ENCODE peak calls at places on chromosomes 1 and 21, in six cellular contexts. W, B, O, D, R and L are unnamed samples.

GRCh38 chr1:40042337-40042736 is 1.8 kb downstream of the CAP1 start:
- DNase-seq in W (no peak), B (peak; percentile 71), O (no peak), D (no peak), R (no peak), L (no peak)

GRCh38 chr1:231827337-231828105 is 200.9 kb downstream of the DISC1 start:
- DNase-seq in W (no peak), B (peak; percentile 93), O (no peak), D (no peak), R (no peak), L (no peak)

GRCh38 chr1:183238071-183238470 is 52.0 kb downstream of the LAMC2 start:
- DNase-seq in W (no peak), B (peak; percentile 89), O (no peak), D (no peak), R (no peak), L (no peak)

GRCh38 chr1:48697066-48697707 is 79.5 kb downstream of the BEND5 start:
- DNase-seq in W (peak; percentile 23), B (peak; percentile 33), O (peak; percentile 2), D (no peak), R (peak; percentile 60), L (no peak)

GRCh38 chr1:77742011-77742555 is 17.6 kb downstream of the USP33 start:
- DNase-seq in W (no peak), B (no peak), O (no peak), D (no peak), R (no peak), L (no peak)

GRCh38 chr1:91555074-91555730 is 54.6 kb downstream of the CDC7 start:
- DNase-seq in W (no peak), B (peak; percentile 46), O (no peak), D (no peak), R (no peak), L (no peak)

GRCh38 chr1:198679535-198680173 is 40.8 kb downstream of the PTPRC start:
- DNase-seq in W (no peak), B (no peak), O (no peak), D (peak; percentile 50), R (no peak), L (no peak)

GRCh38 chr1:234841710-234842231 is 231.8 kb upstream of the IRF2BP2 start:
- DNase-seq in W (no peak), B (peak; percentile 17), O (no peak), D (no peak), R (peak; percentile 97), L (no peak)

GRCh38 chr1:103266036-103266435 is 157.7 kb upstream of the COL11A1 start:
- DNase-seq in W (no peak), B (peak; percentile 74), O (no peak), D (no peak), R (no peak), L (no peak)

GRCh38 chr1:30903343-30904034 is 5.1 kb downstream of the SDC3 start:
- DNase-seq in W (no peak), B (peak; percentile 66), O (no peak), D (no peak), R (peak; percentile 33), L (no peak)

GRCh38 chr1:116185161-116185701 is 74.0 kb downstream of the MAB21L3 start:
- DNase-seq in W (no peak), B (no peak), O (no peak), D (no peak), R (no peak), L (no peak)

GRCh38 chr21:41377715-41378114 is 15.9 kb downstream of the MX2 start:
- DNase-seq in W (no peak), B (no peak), O (no peak), D (no peak), R (no peak), L (no peak)

GRCh38 chr1:81808760-81809159 is 8.0 kb downstream of the ADGRL2 start:
- DNase-seq in W (no peak), B (peak; percentile 2), O (no peak), D (no peak), R (no peak), L (no peak)

GRCh38 chr1:246784621-246785535 is 60.7 kb downstream of the SCCPDH start:
- DNase-seq in W (no peak), B (peak; percentile 69), O (no peak), D (no peak), R (peak; percentile 94), L (no peak)

GRCh38 chr1:24266398-24266941 is 52.7 kb upstream of the GRHL3 start:
- DNase-seq in W (no peak), B (peak; percentile 99), O (no peak), D (no peak), R (peak; percentile 35), L (no peak)

GRCh38 chr1:175555266-175555665 is 188.1 kb downstream of the TNR start:
- DNase-seq in W (no peak), B (no peak), O (no peak), D (no peak), R (no peak), L (no peak)

GRCh38 chr1:239744851-239745250 is 346.8 kb upstream of the FMN2 start:
- DNase-seq in W (no peak), B (no peak), O (no peak), D (no peak), R (peak; percentile 13), L (no peak)

GRCh38 chr1:115411388-115412063 is 73.5 kb upstream of the NGF start:
- DNase-seq in W (no peak), B (peak; percentile 87), O (no peak), D (no peak), R (no peak), L (peak; percentile 19)

GRCh38 chr1:89804646-89805237 is 16.1 kb upstream of the LRRC8D start:
- DNase-seq in W (peak; percentile 72), B (peak; percentile 82), O (peak; percentile 69), D (peak; percentile 47), R (peak; percentile 92), L (peak; percentile 8)

GRCh38 chr1:151830055-151830454 is 1.5 kb downstream of the RORC start:
- DNase-seq in W (no peak), B (no peak), O (no peak), D (no peak), R (no peak), L (no peak)

GRCh38 chr1:176436251-176436650 is 26.7 kb upstream of the PAPPA2 start:
- DNase-seq in W (no peak), B (no peak), O (no peak), D (no peak), R (no peak), L (no peak)

GRCh38 chr1:15272009-15272781 is 25.2 kb downstream of the FHAD1 start:
- DNase-seq in W (no peak), B (peak; percentile 79), O (peak; percentile 20), D (no peak), R (peak; percentile 73), L (peak; percentile 73)

GRCh38 chr1:1079408-1080121 is 5.5 kb upstream of the RNF223 start:
- DNase-seq in W (peak; percentile 33), B (peak; percentile 97), O (no peak), D (no peak), R (peak; percentile 74), L (peak; percentile 77)

GRCh38 chr1:9320520-9321479 is 28.1 kb downstream of the SPSB1 start:
- DNase-seq in W (no peak), B (no peak), O (no peak), D (no peak), R (no peak), L (no peak)